ENCODE peak calls at places on chromosomes 4 and X, in six cellular contexts. U, W, P, Q, M and G are unnamed samples.

GRCh38 chrX:11189097-11189496 is 78.0 kb downstream of the HCCS start:
- DNase-seq in U (no peak), W (no peak), P (no peak), Q (no peak), M (no peak), G (no peak)

GRCh38 chrX:95318882-95319281 is 1365.8 kb upstream of the DIAPH2 start:
- DNase-seq in U (no peak), W (no peak), P (no peak), Q (peak), M (no peak), G (peak)

GRCh38 chrX:118254611-118255010 is 91.3 kb upstream of the WDR44 start:
- DNase-seq in U (peak), W (peak), P (peak), Q (no peak), M (peak), G (peak)

GRCh38 chrX:147637190-147637589 is 274.5 kb upstream of the FMR1 start:
- DNase-seq in U (no peak), W (no peak), P (no peak), Q (no peak), M (no peak), G (no peak)

GRCh38 chrX:100328342-100328741 is 81.7 kb downstream of the PCDH19 start:
- DNase-seq in U (no peak), W (no peak), P (no peak), Q (no peak), M (no peak), G (no peak)

GRCh38 chr4:13860126-13860525 is 232.6 kb upstream of the BOD1L1 start:
- DNase-seq in U (no peak), W (no peak), P (peak), Q (no peak), M (no peak), G (no peak)

GRCh38 chr4:62408467-62408866 is 1208.3 kb downstream of the ADGRL3 start:
- DNase-seq in U (no peak), W (peak), P (no peak), Q (no peak), M (no peak), G (no peak)

GRCh38 chr4:111883557-111883999 is 261.7 kb upstream of the FAM241A start:
- DNase-seq in U (no peak), W (peak), P (no peak), Q (no peak), M (no peak), G (no peak)

GRCh38 chrX:154097003-154097596 is 417 bp downstream of the MECP2 start:
- DNase-seq in U (peak), W (peak), P (peak), Q (no peak), M (no peak), G (peak)

GRCh38 chr4:175457956-175458355 is 354.1 kb downstream of the GPM6A start:
- DNase-seq in U (no peak), W (no peak), P (no peak), Q (no peak), M (peak), G (no peak)

GRCh38 chrX:139766545-139766983 is 58.6 kb upstream of the MCF2 start:
- DNase-seq in U (no peak), W (no peak), P (no peak), Q (no peak), M (no peak), G (no peak)
- H4K91ac ChIP-seq in U (no peak), W (no peak), P (no peak), Q (no peak), M (no peak), G (no peak)

DNA sequence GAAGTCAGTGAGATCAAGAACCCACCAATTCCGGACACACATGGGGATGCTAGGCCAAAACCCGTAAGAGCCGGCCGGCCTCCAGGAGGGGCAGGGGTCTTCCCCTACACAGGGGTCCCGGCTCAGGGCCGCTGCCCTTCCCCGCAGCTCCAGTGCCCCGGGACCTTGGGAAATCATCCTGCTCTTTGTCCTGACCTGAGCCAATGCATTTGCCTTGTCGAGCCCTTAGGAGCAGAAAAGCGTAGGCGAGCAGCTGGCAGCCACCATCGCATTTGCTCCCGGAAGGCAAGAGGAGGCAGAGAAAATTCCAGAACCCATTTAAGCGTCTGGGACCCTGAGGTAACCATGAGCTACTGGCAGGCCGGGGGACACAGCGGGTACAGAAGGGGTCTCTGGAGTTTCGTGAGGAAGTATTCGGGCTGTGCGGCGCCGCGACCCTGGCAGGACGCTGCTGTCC is 7.4 kb upstream of the TNIP2 start:
- DNase-seq in U (no peak), W (no peak), P (no peak), Q (no peak), M (no peak), G (no peak)
- H3K4ac ChIP-seq in U (peak), W (peak), P (peak), Q (no peak), M (no peak), G (no peak)

GRCh38 chr4:27327421-27328181 is 467.0 kb downstream of the STIM2 start:
- DNase-seq in U (no peak), W (no peak), P (no peak), Q (no peak), M (no peak), G (no peak)
- H3K27ac ChIP-seq in U (no peak), W (no peak), P (no peak), Q (no peak), M (no peak), G (no peak)

GRCh38 chr4:6350646-6351045 is 81.0 kb downstream of the WFS1 start:
- DNase-seq in U (no peak), W (no peak), P (no peak), Q (no peak), M (no peak), G (no peak)
- H4K91ac ChIP-seq in U (no peak), W (no peak), P (no peak), Q (no peak), M (no peak), G (no peak)

DNA sequence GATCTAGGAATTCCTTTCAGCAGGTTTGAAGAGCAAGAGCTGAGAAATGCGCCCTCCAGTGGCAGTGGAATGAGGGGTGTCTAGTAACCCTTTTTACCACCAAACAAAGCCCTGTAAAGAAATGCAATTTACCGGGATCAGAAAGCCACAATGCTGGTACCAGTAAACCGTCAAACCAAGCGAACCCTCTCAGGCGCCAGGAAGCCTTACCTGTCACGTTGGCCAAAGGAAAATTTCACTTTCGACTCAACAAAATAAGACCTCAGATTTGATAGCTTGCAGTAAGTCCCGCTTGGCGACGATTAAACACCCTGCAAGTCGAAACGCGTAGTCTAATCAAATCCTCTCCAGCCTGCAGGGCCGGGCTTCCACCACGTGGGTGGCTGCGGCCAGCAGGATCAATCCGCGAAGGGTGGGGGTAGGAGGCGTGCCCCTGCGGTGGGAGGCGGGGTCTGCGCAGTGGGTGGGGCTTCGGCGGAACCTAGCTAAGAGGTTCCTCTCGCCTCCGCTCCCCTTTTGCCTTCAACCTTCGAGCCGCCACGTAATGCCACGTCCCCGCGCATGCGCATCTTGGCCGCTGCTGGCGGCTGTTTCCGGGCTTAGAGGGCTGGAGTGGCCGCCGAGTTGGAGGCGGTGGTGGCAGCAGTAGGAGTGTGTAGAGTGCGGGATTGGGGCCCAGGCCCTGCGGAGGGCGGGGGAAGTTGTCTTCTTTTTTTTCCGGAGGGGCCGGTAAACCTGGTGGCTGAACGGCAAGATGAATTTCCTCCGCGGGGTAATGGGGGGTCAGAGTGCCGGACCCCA is at the start of gene USO1:
- DNase-seq in U (peak), W (peak), P (peak), Q (peak), M (peak), G (peak)
- H3K4ac ChIP-seq in U (peak), W (peak), P (no peak), Q (peak), M (peak), G (no peak)

GRCh38 chr4:150750824-150751223 is 168.9 kb downstream of the MAB21L2 start:
- DNase-seq in U (no peak), W (no peak), P (no peak), Q (no peak), M (no peak), G (no peak)
- H3K27ac ChIP-seq in U (no peak), W (no peak), P (no peak), Q (no peak), M (no peak), G (no peak)

GRCh38 chr4:147760695-147761094 is 28.8 kb downstream of the ARHGAP10 start:
- DNase-seq in U (no peak), W (no peak), P (no peak), Q (no peak), M (no peak), G (no peak)
- H4K91ac ChIP-seq in U (no peak), W (no peak), P (no peak), Q (no peak), M (no peak), G (no peak)